ENCODE peak calls at places on chromosomes 5 and 9, in nine cellular contexts. S is NCI-H460, M is head of caudate nucleus, L is occipital lobe, N is cardiac muscle cell, T is psoas muscle, Q is EL, Y is SJSA1, P is natural killer cell. X is an unnamed sample.

GRCh38 chr5:400282-401215 is 42.4 kb upstream of the EXOC3 start:
- DNase-seq in Q (peak; percentile 86), L (no peak), P (no peak), M (peak; percentile 14), Y (peak; percentile 82), S (no peak), T (peak; percentile 22), N (no peak), X (peak; percentile 2)

GRCh38 chr5:172487671-172488070 is 33.3 kb upstream of the SH3PXD2B start:
- DNase-seq in M (no peak), Y (no peak), N (peak; percentile 14), T (no peak), S (no peak), L (no peak), P (no peak), Q (no peak), X (no peak)

GRCh38 chr9:136946228-136946892 is 1.3 kb downstream of the C8G start:
- DNase-seq in P (no peak), N (no peak), S (no peak), M (no peak), Q (no peak), L (no peak), T (peak; percentile 60), Y (no peak), X (no peak)

GRCh38 chr5:132204736-132205135 is 22.9 kb downstream of the P4HA2 start:
- DNase-seq in Y (no peak), Q (no peak), N (no peak), P (no peak), M (no peak), T (no peak), S (no peak), L (no peak), X (no peak)

GRCh38 chr5:37665889-37666288 is 174.0 kb downstream of the GDNF start:
- DNase-seq in Y (peak; percentile 11), N (peak; percentile 20), L (peak; percentile 34), S (no peak), M (peak; percentile 38), P (no peak), T (peak; percentile 91), Q (no peak), X (no peak)

GRCh38 chr5:1488882-1489680 is 34.7 kb downstream of the LPCAT1 start:
- DNase-seq in Q (peak; percentile 63), P (no peak), M (no peak), S (no peak), L (no peak), Y (peak; percentile 41), T (no peak), N (peak; percentile 32), X (no peak)

GRCh38 chr9:136787690-136788400 is 3.3 kb upstream of the TMEM141 start:
- DNase-seq in Y (peak; percentile 58), L (no peak), N (peak; percentile 69), M (peak; percentile 61), P (peak; percentile 67), S (peak; percentile 69), Q (peak; percentile 64), T (peak; percentile 77), X (peak; percentile 77)

GRCh38 chr9:37529111-37529510 is 43.4 kb downstream of the POLR1E start:
- DNase-seq in M (no peak), S (no peak), P (no peak), N (no peak), T (no peak), L (peak; percentile 15), Y (no peak), Q (no peak), X (no peak)

GRCh38 chr5:131639148-131639547 is 4.1 kb upstream of the RAPGEF6 start:
- DNase-seq in L (no peak), P (no peak), T (no peak), Q (no peak), M (no peak), N (no peak), Y (no peak), S (no peak), X (no peak)

GRCh38 chr5:173919443-173919842 is 31.3 kb downstream of the CPEB4 start:
- DNase-seq in Y (no peak), Q (peak; percentile 11), P (no peak), S (no peak), N (no peak), L (no peak), T (no peak), M (no peak), X (no peak)

GRCh38 chr9:96027271-96028131 is 152.0 kb downstream of the ERCC6L2 start:
- DNase-seq in P (peak; percentile 46), N (no peak), Y (no peak), M (no peak), S (no peak), T (no peak), Q (no peak), L (no peak), X (peak; percentile 41)

X was measured in SK-N-SH.